ENCODE peak calls at places on chromosomes 6 and 20, in ten cellular contexts. L, B, U, X, E, F, C, Y, Z and W are unnamed samples.

GRCh38 chr6:12614468-12614867 is 102.1 kb upstream of the PHACTR1 start:
- DNase-seq in F (no peak), U (no peak), Y (peak; percentile 25), B (peak; percentile 47), C (no peak), X (no peak), Z (no peak), E (no peak), L (no peak), W (no peak)

GRCh38 chr6:141195251-141195832 is 937.4 kb upstream of the GJE1 start:
- DNase-seq in X (no peak), E (no peak), Y (no peak), F (peak; percentile 56), U (no peak), B (no peak), L (no peak), C (no peak), Z (no peak), W (no peak)

GRCh38 chr6:167826230-167827061 is at the start of gene AFDN:
- DNase-seq in Z (peak; percentile 77), B (peak; percentile 30), U (peak; percentile 60), E (peak; percentile 78), C (peak; percentile 83), L (peak; percentile 68), F (peak; percentile 80), X (peak; percentile 78), Y (no peak), W (peak; percentile 82)

GRCh38 chr6:122491915-122492537 is 20.4 kb upstream of the SERINC1 start:
- DNase-seq in B (peak; percentile 58), L (peak; percentile 75), F (peak; percentile 88), U (peak; percentile 70), X (peak; percentile 76), Z (peak; percentile 37), E (peak; percentile 42), Y (peak; percentile 39), C (peak; percentile 75), W (peak; percentile 45)

GRCh38 chr6:169559001-169559441 is 142.8 kb downstream of the WDR27 start:
- DNase-seq in U (no peak), X (no peak), F (no peak), Z (no peak), L (no peak), C (no peak), B (peak; percentile 86), Y (peak; percentile 85), E (no peak), W (no peak)

GRCh38 chr6:429515-430121 is 38.1 kb downstream of the IRF4 start:
- DNase-seq in F (no peak), Z (no peak), L (peak; percentile 18), U (no peak), B (no peak), C (no peak), E (no peak), X (no peak), Y (no peak), W (no peak)

GRCh38 chr6:13581700-13582229 is 7.4 kb downstream of the SIRT5 start:
- DNase-seq in E (no peak), B (no peak), X (no peak), Y (no peak), C (no peak), L (no peak), U (no peak), F (no peak), Z (no peak), W (no peak)

GRCh38 chr20:39698706-39699211 is 736.6 kb downstream of the DHX35 start:
- DNase-seq in Z (no peak), F (no peak), Y (no peak), C (no peak), U (no peak), B (no peak), L (no peak), X (no peak), E (no peak), W (no peak)

GRCh38 chr6:86859513-86859912 is 77.8 kb upstream of the HTR1E start:
- DNase-seq in C (no peak), U (no peak), F (no peak), X (no peak), Y (no peak), E (no peak), Z (no peak), L (no peak), B (no peak), W (no peak)

GRCh38 chr6:86856937-86857563 is 80.3 kb upstream of the HTR1E start:
- DNase-seq in U (no peak), Y (peak; percentile 3), F (peak; percentile 78), X (peak; percentile 67), B (peak; percentile 18), Z (no peak), C (no peak), L (no peak), E (no peak), W (no peak)

GRCh38 chr6:86858970-86859369 is 78.4 kb upstream of the HTR1E start:
- DNase-seq in L (no peak), U (no peak), F (no peak), X (no peak), Z (no peak), C (no peak), B (no peak), Y (no peak), E (no peak), W (no peak)
- H3K4me1 ChIP-seq in L (no peaks in the 10 kb centered on the region), U (no peaks in the 10 kb centered on the region), F (no peaks in the 10 kb centered on the region), X (no peaks in the 10 kb centered on the region), Z (no peaks in the 10 kb centered on the region), C (no peaks in the 10 kb centered on the region), B (no peaks in the 10 kb centered on the region), Y (no peaks in the 10 kb centered on the region), E (no peaks in the 10 kb centered on the region), W (peaks cover 2% of the 10 kb centered on the region)

GRCh38 chr6:17472653-17473183 is 79.3 kb downstream of the CAP2 start:
- DNase-seq in B (peak; percentile 37), X (no peak), F (no peak), C (no peak), E (no peak), U (no peak), Y (no peak), Z (no peak), L (no peak), W (no peak)
- H3K4me3 ChIP-seq in B (no peak overlapping the region), X (no peak overlapping the region), F (no peak overlapping the region), C (no peak overlapping the region), E (no peak overlapping the region), U (no peak overlapping the region), Y (no peak overlapping the region), Z (no peak overlapping the region), L (no peak overlapping the region), W (no peak overlapping the region)

GRCh38 chr6:3744211-3744900 is 7.2 kb downstream of the PXDC1 start:
- DNase-seq in F (no peak), X (no peak), U (no peak), Y (no peak), Z (no peak), E (no peak), B (peak; percentile 29), L (no peak), C (peak; percentile 73), W (no peak)

GRCh38 chr6:3746119-3746691 is 5.3 kb downstream of the PXDC1 start:
- DNase-seq in C (peak; percentile 74), B (no peak), E (no peak), F (no peak), Z (no peak), U (no peak), Y (no peak), X (no peak), L (no peak), W (no peak)

GRCh38 chr6:3743541-3743940 is 8.0 kb downstream of the PXDC1 start:
- DNase-seq in Y (no peak), E (no peak), C (peak; percentile 62), F (no peak), L (no peak), X (no peak), B (no peak), Z (no peak), U (no peak), W (peak; percentile 36)

GRCh38 chr6:3745566-3746118 is 5.9 kb downstream of the PXDC1 start:
- DNase-seq in L (no peak), E (no peak), F (no peak), C (no peak), X (no peak), Z (no peak), U (no peak), B (no peak), Y (no peak), W (no peak)

GRCh38 chr6:3744901-3745470 is 6.5 kb downstream of the PXDC1 start:
- DNase-seq in B (no peak), C (peak; percentile 77), X (no peak), U (no peak), Y (no peak), F (no peak), L (no peak), E (no peak), Z (no peak), W (no peak)
- H3K4me1 ChIP-seq in B (peaks cover 16% of the 10 kb centered on the region), C (peaks cover 88% of the 10 kb centered on the region), X (peaks cover 42% of the 10 kb centered on the region), U (peaks cover 28% of the 10 kb centered on the region), Y (peaks cover 54% of the 10 kb centered on the region), F (peaks cover 21% of the 10 kb centered on the region), L (no peaks in the 10 kb centered on the region), E (peaks cover 100% of the 10 kb centered on the region), Z (peaks cover 80% of the 10 kb centered on the region), W (peaks cover 6% of the 10 kb centered on the region)

DNA sequence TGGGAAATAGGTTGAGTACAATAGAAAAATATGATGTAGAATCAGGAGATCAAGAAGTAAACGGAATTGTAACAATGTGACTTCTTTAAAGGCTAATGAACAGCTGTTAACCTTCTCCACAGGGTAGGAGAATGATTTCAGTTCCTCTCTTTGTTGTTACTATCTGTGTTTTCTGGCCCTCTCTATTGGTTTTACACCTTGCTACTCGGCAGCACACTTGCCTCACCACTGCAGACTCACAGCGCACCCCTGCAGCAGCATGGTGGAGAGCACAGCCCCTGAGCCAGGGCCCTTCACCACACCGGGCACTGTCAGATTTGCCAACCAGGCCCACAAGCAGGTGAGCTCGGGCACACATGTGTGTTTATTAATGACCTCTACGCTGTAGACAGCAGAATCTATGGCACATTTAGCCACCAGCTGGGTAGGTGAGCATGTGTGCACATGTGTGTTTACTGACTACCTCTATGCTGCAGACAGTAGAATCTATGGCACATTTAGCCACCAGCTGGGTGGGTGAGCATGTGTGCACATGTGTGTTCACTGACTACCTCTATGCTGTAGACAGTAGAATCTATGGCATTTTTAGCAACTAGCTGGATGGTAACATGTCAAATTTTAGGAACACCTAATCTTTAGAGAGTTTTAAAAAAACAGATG is 16.8 kb downstream of the SFT2D1 start:
- DNase-seq in Z (no peak), B (no peak), F (no peak), Y (no peak), C (no peak), U (no peak), E (no peak), L (no peak), X (no peak), W (no peak)
- H3K4me3 ChIP-seq in Z (no peak overlapping the region), B (no peak overlapping the region), F (no peak overlapping the region), Y (no peak overlapping the region), C (no peak overlapping the region), U (no peak overlapping the region), E (no peak overlapping the region), L (no peak overlapping the region), X (no peak overlapping the region), W (no peak overlapping the region)

GRCh38 chr6:39951716-39952115 is 17.5 kb upstream of the MOCS1 start:
- DNase-seq in E (no peak), F (no peak), L (no peak), X (no peak), B (no peak), U (no peak), Y (peak; percentile 5), Z (no peak), C (no peak), W (no peak)
- H3K4me1 ChIP-seq in E (peaks cover 18% of the 10 kb centered on the region), F (no peaks in the 10 kb centered on the region), L (no peaks in the 10 kb centered on the region), X (no peaks in the 10 kb centered on the region), B (no peaks in the 10 kb centered on the region), U (peaks cover 1% of the 10 kb centered on the region), Y (no peaks in the 10 kb centered on the region), Z (peaks cover 14% of the 10 kb centered on the region), C (peaks cover 26% of the 10 kb centered on the region), W (no peaks in the 10 kb centered on the region)

GRCh38 chr6:151690768-151691562 is 116.5 kb upstream of the ESR1 start:
- DNase-seq in U (no peak), Y (peak; percentile 27), B (peak; percentile 23), F (peak; percentile 87), C (no peak), E (no peak), X (no peak), Z (no peak), L (no peak), W (no peak)
- H3K4me3 ChIP-seq in U (no peak overlapping the region), Y (no peak overlapping the region), B (no peak overlapping the region), F (peak overlapping the region; percentile 63), C (peak overlapping the region; percentile 38), E (peak overlapping the region; percentile 55), X (no peak overlapping the region), Z (peak overlapping the region; percentile 41), L (peak overlapping the region; percentile 30), W (peak overlapping the region; percentile 29)